ENCODE peak calls at places on chromosomes 6 and 20, in four cellular contexts. One of them, this sample, is unnamed.

GRCh38 chr20:48965189-48965910 is 43.8 kb downstream of the ARFGEF2 start:
- DNase-seq in CD4-positive, alpha-beta T cell: no peak
- DNase-seq in hepatic stellate cell: peak; percentile 7
- DNase-seq in amniotic stem cell: no peak
- DNase-seq in this sample: no peak

GRCh38 chr6:90025418-90026089 is 131.3 kb downstream of the GJA10 start:
- DNase-seq in CD4-positive, alpha-beta T cell: no peak
- DNase-seq in hepatic stellate cell: no peak
- DNase-seq in amniotic stem cell: peak; percentile 20
- DNase-seq in this sample: no peak

GRCh38 chr6:53956068-53956711 is 155.1 kb upstream of the MLIP start:
- DNase-seq in CD4-positive, alpha-beta T cell: no peak
- DNase-seq in hepatic stellate cell: peak; percentile 62
- DNase-seq in amniotic stem cell: peak; percentile 20
- DNase-seq in this sample: no peak

GRCh38 chr6:150499882-150500312 is 99.8 kb upstream of the PLEKHG1 start:
- DNase-seq in CD4-positive, alpha-beta T cell: no peak
- DNase-seq in hepatic stellate cell: no peak
- DNase-seq in amniotic stem cell: no peak
- DNase-seq in this sample: no peak

GRCh38 chr6:32984639-32985389 is 16.4 kb downstream of the BRD2 start:
- DNase-seq in CD4-positive, alpha-beta T cell: peak; percentile 87
- DNase-seq in hepatic stellate cell: peak; percentile 60
- DNase-seq in amniotic stem cell: peak; percentile 56
- DNase-seq in this sample: peak; percentile 93

GRCh38 chr20:43188861-43189613 is 669 bp downstream of the PTPRT start:
- DNase-seq in CD4-positive, alpha-beta T cell: no peak
- DNase-seq in hepatic stellate cell: no peak
- DNase-seq in amniotic stem cell: no peak
- DNase-seq in this sample: no peak

GRCh38 chr6:138473144-138473543 is 26.1 kb downstream of the NHSL1 start:
- DNase-seq in CD4-positive, alpha-beta T cell: no peak
- DNase-seq in hepatic stellate cell: no peak
- DNase-seq in amniotic stem cell: no peak
- DNase-seq in this sample: no peak

GRCh38 chr20:53706511-53707031 is 112.9 kb upstream of the ZNF217 start:
- DNase-seq in CD4-positive, alpha-beta T cell: peak; percentile 8
- DNase-seq in hepatic stellate cell: peak; percentile 35
- DNase-seq in amniotic stem cell: peak; percentile 43
- DNase-seq in this sample: no peak

GRCh38 chr20:49619113-49620048 is 51.4 kb upstream of the PTGIS start:
- DNase-seq in CD4-positive, alpha-beta T cell: no peak
- DNase-seq in hepatic stellate cell: no peak
- DNase-seq in amniotic stem cell: no peak
- DNase-seq in this sample: no peak

GRCh38 chr20:4633379-4633778 is 88.3 kb upstream of the PRND start:
- DNase-seq in CD4-positive, alpha-beta T cell: no peak
- DNase-seq in hepatic stellate cell: no peak
- DNase-seq in amniotic stem cell: no peak
- DNase-seq in this sample: no peak

GRCh38 chr20:11235058-11235457 is 561.3 kb upstream of the JAG1 start:
- DNase-seq in CD4-positive, alpha-beta T cell: no peak
- DNase-seq in hepatic stellate cell: peak; percentile 40
- DNase-seq in amniotic stem cell: no peak
- DNase-seq in this sample: no peak

This sample was measured in T-helper 9 cell.